ENCODE peak calls at places on chromosome 7, in four cellular contexts. A, M, Z and W are unnamed samples.
A peak's percentile ranks its signal among the peaks of the same experiment; 100 is the strongest.

GRCh38 chr7:44987996-44988395 is 9.2 kb upstream of the MYO1G start:
- DNase-seq in A (no peak), Z (no peak), M (no peak), W (no peak)

GRCh38 chr7:43868681-43869017 is 668 bp downstream of the MRPS24 start:
- DNase-seq in Z (no peak), A (no peak), M (no peak), W (no peak)

GRCh38 chr7:135979674-135980660 is 2.8 kb upstream of the MTPN start:
- DNase-seq in Z (no peak), A (peak; percentile 75), M (no peak), W (no peak)

GRCh38 chr7:134290286-134290685 is 26.4 kb downstream of the SLC35B4 start:
- DNase-seq in M (no peak), Z (no peak), A (no peak), W (no peak)

GRCh38 chr7:87113077-87113476 is 39.2 kb upstream of the DMTF1 start:
- DNase-seq in Z (no peak), A (no peak), M (no peak), W (no peak)

GRCh38 chr7:66921918-66922486 is 977 bp downstream of the TMEM248 start:
- DNase-seq in A (peak; percentile 56), Z (no peak), M (peak; percentile 7), W (peak; percentile 39)

GRCh38 chr7:149836434-149836833 is 1.7 kb upstream of the ZNF862 start:
- DNase-seq in A (no peak), M (no peak), Z (no peak), W (no peak)

GRCh38 chr7:80150621-80151273 is 16.1 kb downstream of the GNAI1 start:
- DNase-seq in A (no peak), M (no peak), Z (no peak), W (no peak)

GRCh38 chr7:17697128-17697881 is 243.0 kb downstream of the SNX13 start:
- DNase-seq in Z (no peak), A (no peak), M (no peak), W (no peak)

GRCh38 chr7:45104844-45105587 is 6.5 kb downstream of the TBRG4 start:
- DNase-seq in A (no peak), M (no peak), Z (peak; percentile 15), W (no peak)

GRCh38 chr7:36153571-36154097 is 580 bp downstream of the EEPD1 start:
- DNase-seq in Z (no peak), M (peak; percentile 16), A (no peak), W (peak; percentile 15)

GRCh38 chr7:90425376-90425775 is 22.1 kb downstream of the CLDN12 start:
- DNase-seq in Z (no peak), M (no peak), A (peak; percentile 18), W (no peak)

GRCh38 chr7:156560075-156560474 is 80.5 kb upstream of the RNF32 start:
- DNase-seq in Z (no peak), A (no peak), M (no peak), W (no peak)

GRCh38 chr7:135508853-135509588 is 881 bp downstream of the CNOT4 start:
- DNase-seq in A (peak; percentile 67), Z (no peak), M (peak; percentile 4), W (peak; percentile 9)

GRCh38 chr7:5344342-5344741 is 61.6 kb downstream of the SLC29A4 start:
- DNase-seq in M (no peak), A (no peak), Z (no peak), W (no peak)

GRCh38 chr7:100840470-100841100 is 11.9 kb upstream of the SLC12A9 start:
- DNase-seq in Z (peak; percentile 7), A (no peak), M (no peak), W (no peak)

GRCh38 chr7:33970566-33970965 is 65.2 kb downstream of the BMPER start:
- DNase-seq in Z (no peak), A (no peak), M (no peak), W (no peak)

GRCh38 chr7:65239707-65240352 is 133.8 kb upstream of the ZNF92 start:
- DNase-seq in M (no peak), A (no peak), Z (no peak), W (no peak)

GRCh38 chr7:150849204-150849775 is 3.0 kb upstream of the AOC1 start:
- DNase-seq in Z (no peak), M (no peak), A (no peak), W (no peak)

GRCh38 chr7:101941481-101942383 is 124.3 kb downstream of the CUX1 start:
- DNase-seq in Z (no peak), A (peak; percentile 28), M (no peak), W (no peak)

GRCh38 chr7:3042861-3043489 is 692 bp downstream of the CARD11 start:
- DNase-seq in M (peak; percentile 55), Z (no peak), A (peak; percentile 75), W (peak; percentile 62)

GRCh38 chr7:152624218-152624617 is 51.7 kb downstream of the XRCC2 start:
- DNase-seq in A (no peak), M (no peak), Z (no peak), W (no peak)

GRCh38 chr7:135648235-135648634 is 14.1 kb upstream of the STMP1 start:
- DNase-seq in Z (no peak), M (no peak), A (no peak), W (no peak)

GRCh38 chr7:126698909-126699308 is 553.8 kb downstream of the GRM8 start:
- DNase-seq in Z (no peak), A (no peak), M (no peak), W (no peak)

GRCh38 chr7:27992755-27993478 is 187.7 kb downstream of the JAZF1 start:
- DNase-seq in A (no peak), Z (no peak), M (no peak), W (no peak)

GRCh38 chr7:78306631-78307030 is 508.1 kb downstream of the PHTF2 start:
- DNase-seq in Z (no peak), M (no peak), A (no peak), W (no peak)

GRCh38 chr7:39270018-39270417 is 292.3 kb downstream of the POU6F2 start:
- DNase-seq in Z (no peak), M (no peak), A (no peak), W (no peak)

GRCh38 chr7:101179780-101180755 is at the start of gene NAT16:
- DNase-seq in M (no peak), A (no peak), Z (no peak), W (no peak)

GRCh38 chr7:23369100-23369499 is 70.0 kb downstream of the MALSU1 start:
- DNase-seq in A (peak; percentile 26), Z (no peak), M (no peak), W (no peak)

GRCh38 chr7:158123753-158124152 is 463.9 kb downstream of the PTPRN2 start:
- DNase-seq in A (no peak), Z (no peak), M (no peak), W (no peak)

GRCh38 chr7:51103718-51104117 is 212.9 kb downstream of the COBL start:
- DNase-seq in M (no peak), Z (no peak), A (no peak), W (no peak)

GRCh38 chr7:134813668-134814067 is 34.2 kb downstream of the CALD1 start:
- DNase-seq in M (no peak), A (no peak), Z (no peak), W (no peak)

GRCh38 chr7:106757846-106758245 is 96.9 kb upstream of the CCDC71L start:
- DNase-seq in A (no peak), Z (peak; percentile 57), M (no peak), W (no peak)